ENCODE peak calls at places on chromosomes 2 and 18, in four cellular contexts. D, Y, T and W are unnamed samples. For H3K27me3 and H3K36me3, the result is how much of the 10 kb centered on the place peaks cover.

GRCh38 chr2:230865766-230866703 is 1.3 kb downstream of the ITM2C start:
- DNase-seq in D (peak), Y (no peak), T (no peak), W (peak)

GRCh38 chr2:67646714-67647333 is 249.7 kb downstream of the ETAA1 start:
- DNase-seq in D (no peak), Y (no peak), T (no peak), W (no peak)

GRCh38 chr2:10136187-10136934 is 13.8 kb downstream of the RRM2 start:
- DNase-seq in D (no peak), Y (no peak), T (no peak), W (no peak)

GRCh38 chr2:217106650-217107014 is 246.8 kb upstream of the TNP1 start:
- DNase-seq in D (peak), Y (no peak), T (no peak), W (no peak)

GRCh38 chr2:150792780-150793300 is 305.4 kb upstream of the RND3 start:
- DNase-seq in D (no peak), Y (peak), T (no peak), W (no peak)

GRCh38 chr18:13103366-13103765 is 112.2 kb downstream of the CEP192 start:
- DNase-seq in D (peak), Y (no peak), T (peak), W (no peak)

GRCh38 chr2:234968633-234969328 is 17.0 kb downstream of the SH3BP4 start:
- DNase-seq in D (no peak), Y (no peak), T (no peak), W (no peak)

GRCh38 chr2:226122067-226122466 is 677.6 kb downstream of the IRS1 start:
- DNase-seq in D (peak), Y (no peak), T (no peak), W (no peak)

GRCh38 chr2:128313076-128313836 is 5.4 kb downstream of the HS6ST1 start:
- DNase-seq in D (peak), Y (peak), T (no peak), W (no peak)

GRCh38 chr2:16162491-16163040 is 222.2 kb downstream of the MYCN start:
- DNase-seq in D (no peak), Y (no peak), T (no peak), W (no peak)

GRCh38 chr18:79410171-79410641 is 14.5 kb downstream of the NFATC1 start:
- DNase-seq in D (no peak), Y (no peak), T (no peak), W (no peak)

GRCh38 chr2:141021611-141022010 is 1109.2 kb downstream of the LRP1B start:
- DNase-seq in D (peak), Y (no peak), T (no peak), W (no peak)

GRCh38 chr2:46967990-46968647 is 52.5 kb upstream of the MCFD2 start:
- DNase-seq in D (peak), Y (peak), T (no peak), W (no peak)
- H3K27ac ChIP-seq in D (peak), Y (no peak), T (no peak), W (no peak)

GRCh38 chr2:44951124-44951523 is 9.6 kb downstream of the SIX3 start:
- DNase-seq in D (no peak), Y (no peak), T (no peak), W (no peak)

GRCh38 chr2:44952143-44952805 is 10.8 kb downstream of the SIX3 start:
- DNase-seq in D (peak), Y (no peak), T (peak), W (no peak)

GRCh38 chr2:44952806-44953685 is 11.5 kb downstream of the SIX3 start:
- DNase-seq in D (peak), Y (no peak), T (no peak), W (no peak)

GRCh38 chr2:44950646-44951045 is 9.1 kb downstream of the SIX3 start:
- DNase-seq in D (no peak), Y (no peak), T (no peak), W (no peak)

GRCh38 chr2:44951714-44952113 is 10.2 kb downstream of the SIX3 start:
- DNase-seq in D (peak), Y (no peak), T (no peak), W (no peak)
- H3K27me3 ChIP-seq in D (half or more), Y (under half), T (under half), W (under half)

GRCh38 chr2:85032621-85033020 is 61.7 kb downstream of the KCMF1 start:
- DNase-seq in D (peak), Y (no peak), T (no peak), W (no peak)

GRCh38 chr2:85034158-85034557 is 63.2 kb downstream of the KCMF1 start:
- DNase-seq in D (no peak), Y (no peak), T (no peak), W (no peak)

GRCh38 chr2:85037622-85038021 is 66.7 kb downstream of the KCMF1 start:
- DNase-seq in D (no peak), Y (no peak), T (no peak), W (no peak)

DNA sequence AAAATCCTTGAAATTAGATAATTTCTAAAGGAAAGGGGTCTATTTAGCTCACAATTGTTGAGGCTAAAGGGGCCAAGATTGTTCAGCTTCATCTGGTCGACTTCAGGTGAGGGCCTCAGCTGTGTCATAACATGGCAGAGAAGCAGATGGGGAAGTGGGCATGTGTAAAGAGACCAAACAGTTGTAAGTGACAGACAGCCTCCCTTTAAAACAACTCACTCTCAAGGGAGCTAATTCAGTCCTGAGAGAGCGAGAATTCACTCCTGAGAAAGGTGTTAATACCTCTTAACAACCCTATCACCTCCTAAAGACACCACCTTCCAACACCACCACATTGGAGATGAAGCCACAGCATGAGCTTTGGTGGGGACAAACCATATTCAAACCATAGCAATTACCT is 62.4 kb downstream of the KCMF1 start:
- DNase-seq in D (no peak), Y (no peak), T (no peak), W (no peak)
- H3K36me3 ChIP-seq in D (half or more), Y (half or more), T (half or more), W (under half)

GRCh38 chr18:47345996-47346395 is 94.5 kb upstream of the SKOR2 start:
- DNase-seq in D (no peak), Y (no peak), T (no peak), W (no peak)

GRCh38 chr18:47343291-47343690 is 91.8 kb upstream of the SKOR2 start:
- DNase-seq in D (peak), Y (no peak), T (no peak), W (no peak)

GRCh38 chr18:47345291-47345690 is 93.8 kb upstream of the SKOR2 start:
- DNase-seq in D (no peak), Y (no peak), T (no peak), W (no peak)

DNA sequence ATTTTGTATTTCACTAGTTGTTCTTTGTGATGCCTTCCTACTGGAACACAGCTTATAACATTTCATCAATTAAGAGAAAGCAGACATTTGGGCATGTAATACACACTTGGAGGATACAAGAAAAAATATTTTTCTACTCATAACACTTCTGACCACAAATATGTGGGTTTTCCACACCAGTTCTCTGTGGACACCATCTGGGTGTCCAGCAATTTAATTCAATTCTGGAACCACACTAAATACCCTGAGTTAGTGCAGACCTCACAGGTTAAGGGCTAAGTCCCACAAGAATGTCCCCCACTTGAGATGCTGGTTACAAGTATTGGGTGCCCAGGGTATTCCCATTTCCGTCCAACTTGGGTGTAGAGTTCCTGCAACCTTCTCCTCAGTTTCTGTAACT is 91.1 kb upstream of the SKOR2 start:
- DNase-seq in D (no peak), Y (no peak), T (no peak), W (no peak)
- H3K27ac ChIP-seq in D (no peak), Y (no peak), T (no peak), W (no peak)

GRCh38 chr18:14944838-14945237 is 196.9 kb downstream of the ANKRD30B start:
- DNase-seq in D (no peak), Y (no peak), T (no peak), W (no peak)

GRCh38 chr18:14942275-14942674 is 194.3 kb downstream of the ANKRD30B start:
- DNase-seq in D (no peak), Y (no peak), T (no peak), W (no peak)

GRCh38 chr18:14943967-14944636 is 196.1 kb downstream of the ANKRD30B start:
- DNase-seq in D (no peak), Y (no peak), T (no peak), W (no peak)

GRCh38 chr18:14941792-14942191 is 193.8 kb downstream of the ANKRD30B start:
- DNase-seq in D (no peak), Y (no peak), T (no peak), W (no peak)

GRCh38 chr18:14943486-14943885 is 195.5 kb downstream of the ANKRD30B start:
- DNase-seq in D (no peak), Y (no peak), T (no peak), W (no peak)
- H3K27me3 ChIP-seq in D (under half), Y (under half), T (under half), W (under half)

DNA sequence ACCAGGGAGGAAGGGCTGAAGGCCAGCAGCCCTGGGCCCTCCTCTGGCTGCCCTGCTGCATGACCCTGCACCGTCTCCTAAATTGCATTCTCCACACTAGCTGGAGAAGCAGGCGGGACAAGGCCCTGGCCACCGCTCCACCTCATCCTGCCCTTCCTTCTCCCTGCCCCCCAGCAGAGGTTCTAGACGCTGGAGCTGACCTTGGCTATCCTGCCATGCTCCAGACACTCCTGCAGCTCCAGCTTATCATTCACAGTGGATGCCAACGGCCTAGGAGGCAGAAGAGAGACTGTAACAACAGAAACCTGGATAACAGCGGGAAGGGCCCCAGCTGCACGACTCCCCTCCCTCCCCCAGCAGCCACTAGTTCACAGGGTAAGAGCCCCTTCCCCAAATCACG is 68.4 kb upstream of the POMC start:
- DNase-seq in D (no peak), Y (no peak), T (no peak), W (no peak)
- H3K36me3 ChIP-seq in D (under half), Y (half or more), T (half or more), W (under half)

DNA sequence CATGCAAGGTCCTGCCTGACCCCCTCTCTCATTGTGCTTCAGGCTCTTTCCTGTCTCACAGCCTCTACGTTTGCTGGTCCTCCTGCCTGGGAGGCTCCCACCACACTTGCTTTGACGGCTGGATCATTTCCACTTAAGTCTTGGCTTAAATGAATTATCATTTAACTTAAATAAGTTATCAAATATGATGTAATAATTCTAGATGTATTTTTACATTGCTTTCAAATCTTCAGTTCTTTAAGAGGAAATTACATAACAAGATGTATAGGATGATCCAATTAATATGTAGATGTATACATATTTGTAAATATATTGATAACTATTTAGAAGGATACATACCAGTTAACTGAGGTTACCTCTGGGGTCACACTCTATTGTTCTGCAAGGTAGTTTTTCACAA is 102.6 kb upstream of the SP3 start:
- DNase-seq in D (no peak), Y (no peak), T (no peak), W (no peak)
- H3K27ac ChIP-seq in D (no peak), Y (no peak), T (no peak), W (no peak)